ENCODE peak calls at places on chromosomes 3 and 15, in six cellular contexts. D, P, Z, M, A and J are unnamed samples.

GRCh38 chr3:175656451-175656850 is 797.3 kb downstream of the NAALADL2 start:
- DNase-seq in D (no peak), P (no peak), Z (no peak), M (no peak), A (no peak), J (no peak)

GRCh38 chr3:13134166-13134878 is 61.1 kb upstream of the IQSEC1 start:
- DNase-seq in D (peak), P (no peak), Z (no peak), M (no peak), A (no peak), J (no peak)

GRCh38 chr15:69808756-69809155 is 289.0 kb downstream of the TLE3 start:
- DNase-seq in D (no peak), P (no peak), Z (no peak), M (no peak), A (no peak), J (no peak)

GRCh38 chr3:180707921-180708320 is 28.6 kb upstream of the CCDC39 start:
- DNase-seq in D (no peak), P (no peak), Z (no peak), M (peak), A (no peak), J (no peak)

GRCh38 chr15:78298983-78299301 is 467 bp downstream of the SKIC8 start:
- DNase-seq in D (no peak), P (no peak), Z (no peak), M (no peak), A (no peak), J (peak)

GRCh38 chr3:72265250-72265649 is 480.3 kb upstream of the PROK2 start:
- DNase-seq in D (no peak), P (no peak), Z (no peak), M (no peak), A (no peak), J (peak)

GRCh38 chr3:63349583-63350177 is 71.6 kb downstream of the SYNPR start:
- DNase-seq in D (peak), P (peak), Z (peak), M (peak), A (peak), J (peak)

GRCh38 chr3:24227635-24228034 is 267.0 kb downstream of the THRB start:
- DNase-seq in D (no peak), P (no peak), Z (no peak), M (peak), A (no peak), J (no peak)

GRCh38 chr15:88467935-88468528 is 524 bp downstream of the MRPS11 start:
- DNase-seq in D (no peak), P (no peak), Z (no peak), M (peak), A (peak), J (no peak)

GRCh38 chr3:79415351-79415750 is 352.4 kb downstream of the ROBO1 start:
- DNase-seq in D (no peak), P (no peak), Z (no peak), M (no peak), A (no peak), J (no peak)

GRCh38 chr3:141071681-141072260 is 20.6 kb downstream of the SPSB4 start:
- DNase-seq in D (no peak), P (no peak), Z (no peak), M (peak), A (no peak), J (no peak)

GRCh38 chr15:45903283-45903682 is 268.5 kb downstream of the SQOR start:
- DNase-seq in D (no peak), P (peak), Z (no peak), M (no peak), A (no peak), J (peak)

GRCh38 chr15:76576526-76577279 is 240.1 kb downstream of the ISL2 start:
- DNase-seq in D (peak), P (peak), Z (peak), M (no peak), A (peak), J (peak)

GRCh38 chr3:4895848-4896247 is 83.4 kb upstream of the BHLHE40 start:
- DNase-seq in D (no peak), P (no peak), Z (no peak), M (no peak), A (no peak), J (no peak)

GRCh38 chr3:196115678-196116083 is 33.8 kb upstream of the TFRC start:
- DNase-seq in D (no peak), P (no peak), Z (no peak), M (no peak), A (no peak), J (no peak)

GRCh38 chr15:50134524-50135024 is 15.5 kb upstream of the ATP8B4 start:
- DNase-seq in D (no peak), P (peak), Z (no peak), M (no peak), A (no peak), J (no peak)

GRCh38 chr3:131193671-131194291 is 167.1 kb downstream of the NEK11 start:
- DNase-seq in D (no peak), P (no peak), Z (no peak), M (no peak), A (no peak), J (no peak)

GRCh38 chr3:30664884-30665283 is 58.5 kb downstream of the TGFBR2 start:
- DNase-seq in D (no peak), P (no peak), Z (no peak), M (no peak), A (no peak), J (no peak)

GRCh38 chr15:88752956-88753355 is 50.3 kb upstream of the ACAN start:
- DNase-seq in D (no peak), P (no peak), Z (no peak), M (no peak), A (no peak), J (no peak)

GRCh38 chr3:39264053-39264452 is 15.8 kb downstream of the CX3CR1 start:
- DNase-seq in D (no peak), P (no peak), Z (no peak), M (no peak), A (no peak), J (no peak)

GRCh38 chr3:87127286-87127685 is 99.8 kb upstream of the CHMP2B start:
- DNase-seq in D (no peak), P (peak), Z (no peak), M (no peak), A (no peak), J (no peak)

GRCh38 chr3:78077178-78077577 is 1037.3 kb downstream of the ROBO2 start:
- DNase-seq in D (no peak), P (no peak), Z (no peak), M (no peak), A (no peak), J (no peak)

GRCh38 chr3:81395739-81396138 is 365.7 kb downstream of the GBE1 start:
- DNase-seq in D (no peak), P (peak), Z (no peak), M (no peak), A (no peak), J (no peak)

GRCh38 chr3:170714151-170714550 is 128.3 kb upstream of the SLC7A14 start:
- DNase-seq in D (no peak), P (peak), Z (no peak), M (no peak), A (no peak), J (peak)

GRCh38 chr15:40344631-40345120 is 3.9 kb upstream of the CCDC9B start:
- DNase-seq in D (peak), P (peak), Z (peak), M (peak), A (peak), J (peak)

GRCh38 chr15:101031203-101031602 is 112.0 kb downstream of the LRRK1 start:
- DNase-seq in D (peak), P (no peak), Z (no peak), M (no peak), A (no peak), J (no peak)

GRCh38 chr3:183477801-183478456 is 49.5 kb upstream of the MCF2L2 start:
- DNase-seq in D (no peak), P (no peak), Z (no peak), M (peak), A (no peak), J (no peak)

GRCh38 chr15:31440754-31441298 is 114.2 kb downstream of the KLF13 start:
- DNase-seq in D (peak), P (peak), Z (peak), M (peak), A (peak), J (peak)

GRCh38 chr15:73952913-73953750 is 26.9 kb downstream of the LOXL1 start:
- DNase-seq in D (no peak), P (no peak), Z (no peak), M (no peak), A (no peak), J (no peak)

GRCh38 chr3:45333549-45333948 is 54.8 kb upstream of the LARS2 start:
- DNase-seq in D (no peak), P (peak), Z (no peak), M (no peak), A (no peak), J (no peak)